ENCODE peak calls at places on chromosomes 13 and 19, in five cellular contexts. E is HEK293T, J is GM12892, V is AG04450, N is hepatic stellate cell. Z is an unnamed sample.

GRCh38 chr19:15328312-15328711 is 4.0 kb downstream of the BRD4 start:
- DNase-seq in N (no peak), J (no peak), V (no peak), E (no peak), Z (no peak)

GRCh38 chr13:101231751-101232428 is 184.4 kb downstream of the NALCN start:
- DNase-seq in J (no peak), V (no peak), E (no peak), N (peak; percentile 22), Z (no peak)

GRCh38 chr19:30376826-30377425 is 4.7 kb downstream of the ZNF536 start:
- DNase-seq in N (no peak), J (no peak), E (no peak), V (no peak), Z (no peak)

GRCh38 chr19:41356984-41357739 is 3.4 kb upstream of the TGFB1 start:
- DNase-seq in E (no peak), N (no peak), V (no peak), J (no peak), Z (no peak)

GRCh38 chr13:27379694-27380596 is 44.5 kb upstream of the GTF3A start:
- DNase-seq in J (no peak), V (no peak), N (peak; percentile 51), E (peak; percentile 82), Z (peak; percentile 63)

GRCh38 chr13:48828962-48829405 is 146.7 kb upstream of the FNDC3A start:
- DNase-seq in N (no peak), V (no peak), E (no peak), J (no peak), Z (no peak)

GRCh38 chr13:71613347-71613746 is 253.7 kb downstream of the DACH1 start:
- DNase-seq in J (no peak), N (no peak), E (no peak), V (no peak), Z (no peak)

GRCh38 chr13:24280722-24281121 is 28.7 kb upstream of the C1QTNF9 start:
- DNase-seq in N (no peak), E (no peak), J (peak; percentile 56), V (no peak), Z (no peak)

GRCh38 chr19:50384685-50385535 is 763 bp downstream of the POLD1 start:
- DNase-seq in E (no peak), N (peak; percentile 50), V (no peak), J (no peak), Z (no peak)

GRCh38 chr13:86601351-86601750 is 802.1 kb upstream of the SLITRK6 start:
- DNase-seq in V (no peak), J (no peak), N (no peak), E (no peak), Z (no peak)

GRCh38 chr19:39643591-39643990 is 12.1 kb upstream of the LGALS16 start:
- DNase-seq in V (no peak), J (no peak), N (no peak), E (no peak), Z (no peak)

GRCh38 chr13:113297370-113297871 is 382 bp downstream of the LAMP1 start:
- DNase-seq in V (no peak), E (peak; percentile 9), N (peak; percentile 29), J (peak; percentile 33), Z (no peak)

GRCh38 chr13:44236370-44236769 is 137.3 kb upstream of the SERP2 start:
- DNase-seq in E (no peak), J (no peak), N (no peak), V (peak; percentile 45), Z (no peak)

GRCh38 chr13:26050568-26051230 is 1.1 kb downstream of the SHISA2 start:
- DNase-seq in V (no peak), E (peak; percentile 23), N (no peak), J (no peak), Z (no peak)

GRCh38 chr13:107034236-107034635 is 466.3 kb upstream of the ARGLU1 start:
- DNase-seq in V (peak; percentile 32), J (no peak), N (no peak), E (no peak), Z (no peak)

GRCh38 chr19:2477141-2477710 is 1.3 kb downstream of the GADD45B start:
- DNase-seq in V (no peak), E (no peak), N (no peak), J (no peak), Z (no peak)

GRCh38 chr13:40676007-40676406 is 9.6 kb upstream of the FOXO1 start:
- DNase-seq in E (no peak), J (no peak), N (no peak), V (no peak), Z (no peak)

GRCh38 chr19:58024661-58025060 is 9.2 kb upstream of the ZSCAN1 start:
- DNase-seq in J (no peak), V (no peak), E (no peak), N (no peak), Z (no peak)

GRCh38 chr19:45569619-45570421 is 14.8 kb downstream of the OPA3 start:
- DNase-seq in J (no peak), V (no peak), E (peak; percentile 78), N (peak; percentile 36), Z (no peak)

GRCh38 chr13:53110614-53111013 is 82.0 kb downstream of the OLFM4 start:
- DNase-seq in J (no peak), N (no peak), E (no peak), V (no peak), Z (no peak)

GRCh38 chr13:101179021-101179420 is 237.3 kb downstream of the NALCN start:
- DNase-seq in J (no peak), E (no peak), N (no peak), V (no peak), Z (no peak)

GRCh38 chr13:30373727-30374126 is 48.6 kb upstream of the UBE2L5 start:
- DNase-seq in J (no peak), N (no peak), E (no peak), V (no peak), Z (peak; percentile 50)

GRCh38 chr19:49210108-49210900 is 52.7 kb downstream of the TRPM4 start:
- DNase-seq in N (no peak), E (peak; percentile 55), J (no peak), V (no peak), Z (peak; percentile 73)

GRCh38 chr13:52010890-52011689 is at the start of gene ATP7B:
- DNase-seq in N (peak; percentile 24), E (peak; percentile 33), V (no peak), J (peak; percentile 24), Z (no peak)

GRCh38 chr13:111925146-111925875 is 141.6 kb upstream of the SOX1 start:
- DNase-seq in J (no peak), E (no peak), N (no peak), V (no peak), Z (no peak)

GRCh38 chr13:26446751-26447150 is 110.7 kb upstream of the WASF3 start:
- DNase-seq in V (no peak), N (no peak), E (no peak), J (no peak), Z (no peak)

GRCh38 chr13:45340422-45341033 is 455 bp downstream of the TPT1 start:
- DNase-seq in E (peak; percentile 72), V (peak; percentile 85), N (peak; percentile 76), J (peak; percentile 49), Z (peak; percentile 87)

GRCh38 chr19:10625762-10626138 is 397 bp downstream of the SLC44A2 start:
- DNase-seq in V (no peak), N (no peak), J (no peak), E (no peak), Z (no peak)

GRCh38 chr19:46840157-46840942 is 10.3 kb downstream of the AP2S1 start:
- DNase-seq in V (no peak), E (peak; percentile 69), N (peak; percentile 49), J (peak; percentile 51), Z (no peak)

GRCh38 chr19:13476071-13476470 is 30.2 kb downstream of the CACNA1A start:
- DNase-seq in E (no peak), J (no peak), V (no peak), N (no peak), Z (no peak)

GRCh38 chr19:35596366-35596999 is 10.5 kb downstream of the PMIS2 start:
- DNase-seq in N (peak; percentile 28), E (peak; percentile 38), J (peak; percentile 57), V (no peak), Z (no peak)

GRCh38 chr13:64397699-64398098 is 2832.4 kb downstream of the PCDH9 start:
- DNase-seq in E (no peak), J (no peak), N (no peak), V (no peak), Z (no peak)